ENCODE peak calls at places on chromosomes 2 and 18, in seven cellular contexts. One of them, this sample, is unnamed.

GRCh38 chr2:28951910-28952805 is 28.9 kb upstream of the TOGARAM2 start:
- DNase-seq in choroid plexus epithelial cell: peak; percentile 97
- DNase-seq in H9: no peak
- DNase-seq in HTR-8/SVneo: no peak
- DNase-seq in AG08395: peak; percentile 35
- DNase-seq in stimulated activated CD4-positive, alpha-beta T cell treated with anti-CD3 and anti-CD28 coated beads, Interleukin-1b, Interleukin-23, amount 100 ng/mL, for 1 hour: no peak
- DNase-seq in nephron progenitor cell: no peak
- DNase-seq in this sample: no peak

GRCh38 chr2:99876956-99877355 is 265.4 kb downstream of the AFF3 start:
- DNase-seq in nephron progenitor cell: no peak
- DNase-seq in stimulated activated CD4-positive, alpha-beta T cell treated with anti-CD3 and anti-CD28 coated beads, Interleukin-1b, Interleukin-23, amount 100 ng/mL, for 1 hour: no peak
- DNase-seq in HTR-8/SVneo: no peak
- DNase-seq in choroid plexus epithelial cell: no peak
- DNase-seq in AG08395: no peak
- DNase-seq in H9: no peak
- DNase-seq in this sample: no peak

GRCh38 chr2:237626813-237627451 is 455 bp upstream of the LRRFIP1 start:
- DNase-seq in AG08395: no peak
- DNase-seq in HTR-8/SVneo: no peak
- DNase-seq in choroid plexus epithelial cell: no peak
- DNase-seq in nephron progenitor cell: peak; percentile 33
- DNase-seq in H9: peak; percentile 51
- DNase-seq in stimulated activated CD4-positive, alpha-beta T cell treated with anti-CD3 and anti-CD28 coated beads, Interleukin-1b, Interleukin-23, amount 100 ng/mL, for 1 hour: no peak
- DNase-seq in this sample: no peak

GRCh38 chr2:176637497-176638166 is 368.4 kb downstream of the MTX2 start:
- DNase-seq in stimulated activated CD4-positive, alpha-beta T cell treated with anti-CD3 and anti-CD28 coated beads, Interleukin-1b, Interleukin-23, amount 100 ng/mL, for 1 hour: no peak
- DNase-seq in nephron progenitor cell: peak; percentile 71
- DNase-seq in H9: peak; percentile 48
- DNase-seq in HTR-8/SVneo: peak; percentile 66
- DNase-seq in AG08395: peak; percentile 75
- DNase-seq in choroid plexus epithelial cell: peak; percentile 11
- DNase-seq in this sample: peak; percentile 81

GRCh38 chr2:212815453-212815852 is 276.9 kb upstream of the ERBB4 start:
- DNase-seq in H9: no peak
- DNase-seq in stimulated activated CD4-positive, alpha-beta T cell treated with anti-CD3 and anti-CD28 coated beads, Interleukin-1b, Interleukin-23, amount 100 ng/mL, for 1 hour: no peak
- DNase-seq in nephron progenitor cell: no peak
- DNase-seq in AG08395: no peak
- DNase-seq in choroid plexus epithelial cell: no peak
- DNase-seq in HTR-8/SVneo: no peak
- DNase-seq in this sample: no peak

GRCh38 chr18:23317975-23318675 is 135.0 kb upstream of the RIOK3 start:
- DNase-seq in HTR-8/SVneo: no peak
- DNase-seq in stimulated activated CD4-positive, alpha-beta T cell treated with anti-CD3 and anti-CD28 coated beads, Interleukin-1b, Interleukin-23, amount 100 ng/mL, for 1 hour: no peak
- DNase-seq in choroid plexus epithelial cell: peak; percentile 63
- DNase-seq in nephron progenitor cell: no peak
- DNase-seq in H9: no peak
- DNase-seq in AG08395: peak; percentile 69
- DNase-seq in this sample: peak; percentile 64

GRCh38 chr2:924202-924601 is 26.4 kb upstream of the SNTG2 start:
- DNase-seq in choroid plexus epithelial cell: no peak
- DNase-seq in HTR-8/SVneo: no peak
- DNase-seq in stimulated activated CD4-positive, alpha-beta T cell treated with anti-CD3 and anti-CD28 coated beads, Interleukin-1b, Interleukin-23, amount 100 ng/mL, for 1 hour: no peak
- DNase-seq in H9: no peak
- DNase-seq in nephron progenitor cell: no peak
- DNase-seq in AG08395: no peak
- DNase-seq in this sample: no peak

GRCh38 chr2:62597323-62597722 is 91.3 kb upstream of the TMEM17 start:
- DNase-seq in AG08395: peak; percentile 63
- DNase-seq in HTR-8/SVneo: no peak
- DNase-seq in H9: no peak
- DNase-seq in stimulated activated CD4-positive, alpha-beta T cell treated with anti-CD3 and anti-CD28 coated beads, Interleukin-1b, Interleukin-23, amount 100 ng/mL, for 1 hour: no peak
- DNase-seq in choroid plexus epithelial cell: peak; percentile 38
- DNase-seq in nephron progenitor cell: no peak
- DNase-seq in this sample: no peak

GRCh38 chr2:55581435-55581834 is 36.0 kb downstream of the PPP4R3B start:
- DNase-seq in choroid plexus epithelial cell: peak; percentile 19
- DNase-seq in nephron progenitor cell: no peak
- DNase-seq in AG08395: no peak
- DNase-seq in H9: no peak
- DNase-seq in stimulated activated CD4-positive, alpha-beta T cell treated with anti-CD3 and anti-CD28 coated beads, Interleukin-1b, Interleukin-23, amount 100 ng/mL, for 1 hour: no peak
- DNase-seq in HTR-8/SVneo: no peak
- DNase-seq in this sample: no peak

GRCh38 chr2:236794074-236794473 is 224.4 kb downstream of the ACKR3 start:
- DNase-seq in nephron progenitor cell: no peak
- DNase-seq in HTR-8/SVneo: no peak
- DNase-seq in AG08395: peak; percentile 61
- DNase-seq in stimulated activated CD4-positive, alpha-beta T cell treated with anti-CD3 and anti-CD28 coated beads, Interleukin-1b, Interleukin-23, amount 100 ng/mL, for 1 hour: no peak
- DNase-seq in H9: no peak
- DNase-seq in choroid plexus epithelial cell: peak; percentile 17
- DNase-seq in this sample: no peak

This sample was measured in Daoy.